ENCODE peak calls at places on chromosome 14, in five cellular contexts. C is RWPE1, Z is PC-9, V is brain microvascular endothelial cell, R is caudate nucleus. N is an unnamed sample.

GRCh38 chr14:65972891-65973290 is 513.3 kb upstream of the CCDC196 start:
- DNase-seq in Z (no peak), V (no peak), C (no peak), R (no peak), N (no peak)

GRCh38 chr14:85418716-85419115 is 111.2 kb upstream of the FLRT2 start:
- DNase-seq in V (no peak), C (no peak), Z (no peak), R (no peak), N (no peak)

GRCh38 chr14:75229576-75229922 is 49.1 kb upstream of the FOS start:
- DNase-seq in C (no peak), V (no peak), Z (peak), R (no peak), N (no peak)

GRCh38 chr14:87989613-87990299 is 3.2 kb downstream of the GALC start:
- DNase-seq in C (no peak), R (no peak), V (no peak), Z (no peak), N (no peak)

GRCh38 chr14:61147898-61148549 is 133.1 kb downstream of the TMEM30B start:
- DNase-seq in R (peak), Z (peak), C (no peak), V (peak), N (peak)

GRCh38 chr14:71361335-71361734 is 454.1 kb downstream of the PCNX1 start:
- DNase-seq in R (no peak), Z (peak), C (peak), V (peak), N (no peak)

GRCh38 chr14:20477211-20477876 is 8.1 kb downstream of the PNP start:
- DNase-seq in R (no peak), V (peak), Z (peak), C (no peak), N (no peak)

GRCh38 chr14:21307641-21308040 is 27.8 kb downstream of the RPGRIP1 start:
- DNase-seq in R (no peak), Z (no peak), C (no peak), V (no peak), N (no peak)

GRCh38 chr14:96204151-96205058 is at the start of gene BDKRB2:
- DNase-seq in Z (peak), C (peak), V (peak), R (peak), N (no peak)

GRCh38 chr14:99191663-99192621 is 80.1 kb downstream of the BCL11B start:
- DNase-seq in V (peak), C (peak), R (no peak), Z (no peak), N (no peak)

GRCh38 chr14:77253333-77254190 is 17.4 kb downstream of the NGB start:
- DNase-seq in V (no peak), Z (no peak), R (no peak), C (no peak), N (no peak)

GRCh38 chr14:97707603-97708002 is 910.4 kb downstream of the VRK1 start:
- DNase-seq in V (no peak), R (no peak), C (no peak), Z (no peak), N (no peak)

GRCh38 chr14:97710726-97711125 is 913.5 kb downstream of the VRK1 start:
- DNase-seq in R (no peak), V (no peak), Z (no peak), C (peak), N (no peak)

GRCh38 chr14:97706814-97707213 is 909.6 kb downstream of the VRK1 start:
- DNase-seq in R (no peak), V (no peak), C (no peak), Z (no peak), N (no peak)

GRCh38 chr14:97712471-97712870 is 915.3 kb downstream of the VRK1 start:
- DNase-seq in V (no peak), Z (no peak), C (no peak), R (no peak), N (no peak)

GRCh38 chr14:97709552-97709951 is 912.4 kb downstream of the VRK1 start:
- DNase-seq in V (no peak), R (no peak), C (no peak), Z (no peak), N (no peak)
- H3K27ac ChIP-seq in V (no peak), R (no peak), C (no peak), Z (no peak), N (no peak)

GRCh38 chr14:103543721-103544626 is 15.0 kb downstream of the TRMT61A start:
- DNase-seq in C (no peak), Z (no peak), V (no peak), R (peak), N (no peak)
- H3K27ac ChIP-seq in C (peak), Z (no peak), V (no peak), R (peak), N (no peak)

DNA sequence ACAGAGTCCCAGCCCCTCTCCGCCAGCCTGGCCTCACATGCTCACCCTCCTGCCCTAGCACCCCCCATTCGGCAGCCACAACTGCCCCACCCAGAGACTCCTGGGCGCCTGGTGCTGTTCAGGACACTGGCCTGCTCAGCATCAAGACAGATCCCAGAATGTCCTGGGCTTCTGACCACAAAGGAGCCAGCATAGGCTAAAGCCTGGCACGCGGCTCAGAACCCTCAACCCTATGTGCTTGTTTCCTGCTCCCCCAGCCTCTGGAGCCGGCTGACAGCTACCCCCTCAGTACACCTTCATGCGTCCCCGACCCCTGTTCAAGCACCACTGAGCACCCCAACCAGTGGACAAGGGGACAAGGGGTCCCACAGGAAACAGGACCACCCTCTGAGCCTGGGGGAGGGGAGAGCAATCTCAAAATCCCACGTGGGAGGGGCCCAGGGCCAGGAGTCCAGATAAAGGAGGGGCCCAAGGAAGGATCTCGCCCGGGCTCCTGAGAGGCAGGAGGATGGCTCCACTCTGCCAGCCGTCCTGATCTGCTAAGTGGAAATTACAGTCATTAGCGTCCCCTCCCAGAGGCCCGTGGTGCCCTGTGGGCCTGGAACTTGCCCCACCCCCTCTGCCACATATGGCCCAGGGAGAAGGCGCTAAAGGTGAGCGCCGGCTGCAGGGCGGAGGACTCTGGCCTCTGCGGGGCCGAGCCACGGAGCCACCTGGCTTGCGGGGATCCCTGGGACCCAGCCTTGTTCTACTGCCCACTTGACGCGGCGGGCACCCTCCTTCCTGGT is 27.1 kb upstream of the GPR132 start:
- DNase-seq in Z (peak), R (no peak), V (no peak), C (peak), N (no peak)
- H3K27ac ChIP-seq in Z (peak), R (peak), V (no peak), C (peak), N (peak)

GRCh38 chr14:24298892-24299254 is 707 bp downstream of the DHRS1 start:
- DNase-seq in Z (peak), R (no peak), C (peak), V (peak), N (peak)

GRCh38 chr14:24297190-24297964 is 2.2 kb downstream of the DHRS1 start:
- DNase-seq in V (peak), Z (no peak), C (peak), R (no peak), N (no peak)

GRCh38 chr14:24293525-24293924 is 6.1 kb downstream of the DHRS1 start:
- DNase-seq in V (no peak), R (no peak), C (no peak), Z (no peak), N (no peak)

GRCh38 chr14:24299255-24300191 is at the start of the genes DHRS1 and NOP9:
- DNase-seq in V (peak), C (peak), R (peak), Z (peak), N (peak)

DNA sequence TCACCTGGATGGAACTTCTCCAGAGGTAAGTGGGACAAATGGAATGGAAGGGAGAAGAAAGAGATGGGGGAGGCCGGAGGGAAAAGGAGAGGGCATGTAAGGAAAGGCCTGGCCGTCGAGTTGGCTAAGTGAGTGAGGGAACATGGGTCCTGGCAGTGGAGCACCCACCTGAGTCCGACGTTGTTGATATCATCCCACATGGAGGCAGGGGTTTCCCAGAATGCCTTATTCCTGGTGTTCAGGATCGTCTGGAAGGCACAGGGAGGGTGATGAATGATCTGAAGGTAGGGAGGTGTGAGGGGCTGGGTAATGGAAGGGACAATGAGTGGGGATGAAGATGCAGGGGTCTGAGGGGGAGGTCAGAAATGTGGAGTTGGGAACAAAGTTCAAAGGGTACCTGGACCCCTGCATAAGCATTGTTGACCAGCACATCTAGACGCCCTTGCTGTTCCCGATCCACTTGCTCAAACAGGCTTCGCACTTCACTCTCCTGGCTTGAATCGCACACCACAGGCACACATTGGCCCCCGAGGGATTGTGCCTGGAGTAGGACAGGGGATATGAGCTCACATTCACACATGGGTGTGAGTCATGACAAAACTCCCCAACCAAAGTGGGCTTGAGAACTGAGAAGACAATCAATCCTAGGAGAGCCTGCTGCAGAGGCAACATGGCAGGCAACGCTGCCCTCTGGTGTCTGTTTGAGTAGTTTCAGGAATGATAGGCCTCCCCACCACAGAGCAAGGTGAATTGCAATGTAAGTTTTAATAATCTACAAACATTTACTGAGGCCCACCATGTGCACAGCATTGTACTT is 3.0 kb downstream of the DHRS1 start:
- DNase-seq in C (peak), Z (peak), R (peak), V (peak), N (peak)
- H3K27ac ChIP-seq in C (peak), Z (no peak), R (no peak), V (peak), N (peak)

DNA sequence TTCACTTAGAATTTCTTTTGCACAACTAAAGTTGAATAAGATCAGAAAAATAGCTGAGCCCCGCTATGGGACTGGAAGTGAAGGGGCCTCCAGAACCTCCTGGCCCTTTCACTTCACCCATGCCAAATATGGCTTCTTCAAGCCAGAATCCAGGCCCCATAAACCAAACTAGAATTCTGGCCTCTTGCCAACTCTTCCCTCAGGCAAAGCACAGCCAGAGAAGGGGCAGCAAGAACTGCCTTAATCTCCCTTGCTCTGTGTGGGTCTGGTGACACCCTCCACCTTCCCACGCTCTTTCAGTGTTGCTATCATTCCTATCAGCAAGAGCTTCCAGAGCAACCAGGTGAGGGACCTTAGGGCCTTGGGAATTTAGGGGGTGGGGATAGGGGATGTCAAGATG is 3.1 kb upstream of the PNMA1 start:
- DNase-seq in V (no peak), C (no peak), R (no peak), Z (no peak), N (no peak)
- H3K27ac ChIP-seq in V (no peak), C (peak), R (peak), Z (no peak), N (no peak)

GRCh38 chr14:90645842-90646443 is 170.3 kb downstream of the TTC7B start:
- DNase-seq in R (no peak), V (peak), C (peak), Z (peak), N (peak)

GRCh38 chr14:90642239-90642717 is 174.0 kb downstream of the TTC7B start:
- DNase-seq in C (no peak), V (peak), R (no peak), Z (peak), N (no peak)

GRCh38 chr14:90643982-90644510 is 172.2 kb downstream of the TTC7B start:
- DNase-seq in C (no peak), V (no peak), R (no peak), Z (no peak), N (no peak)

GRCh38 chr14:90647469-90647868 is 168.8 kb downstream of the TTC7B start:
- DNase-seq in V (no peak), R (no peak), Z (no peak), C (no peak), N (no peak)

GRCh38 chr14:90644882-90645281 is 171.3 kb downstream of the TTC7B start:
- DNase-seq in C (no peak), V (no peak), Z (no peak), R (no peak), N (no peak)
- H3K27ac ChIP-seq in C (no peak), V (no peak), Z (no peak), R (no peak), N (no peak)

DNA sequence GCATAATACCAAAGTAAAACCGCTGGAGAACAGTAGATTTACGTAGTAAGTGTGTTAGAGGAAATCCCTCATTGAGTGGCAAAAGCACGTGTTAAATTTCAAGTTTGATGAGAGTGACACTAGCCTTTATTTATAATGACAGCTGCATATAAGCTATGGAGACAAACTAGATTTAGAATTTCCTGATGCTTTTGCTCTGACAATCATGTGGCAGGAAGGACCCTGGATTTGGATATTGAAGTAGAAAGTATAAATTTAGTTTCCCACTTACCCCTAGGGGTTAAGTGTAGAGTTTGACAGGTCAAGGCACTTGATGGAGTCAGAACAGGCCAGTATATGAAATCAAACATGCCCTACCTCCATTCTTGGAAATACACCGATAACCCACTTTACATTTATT is 983.1 kb downstream of the FLRT2 start:
- DNase-seq in C (no peak), V (no peak), Z (no peak), R (no peak), N (no peak)
- H3K27ac ChIP-seq in C (no peak), V (no peak), Z (no peak), R (no peak), N (no peak)

DNA sequence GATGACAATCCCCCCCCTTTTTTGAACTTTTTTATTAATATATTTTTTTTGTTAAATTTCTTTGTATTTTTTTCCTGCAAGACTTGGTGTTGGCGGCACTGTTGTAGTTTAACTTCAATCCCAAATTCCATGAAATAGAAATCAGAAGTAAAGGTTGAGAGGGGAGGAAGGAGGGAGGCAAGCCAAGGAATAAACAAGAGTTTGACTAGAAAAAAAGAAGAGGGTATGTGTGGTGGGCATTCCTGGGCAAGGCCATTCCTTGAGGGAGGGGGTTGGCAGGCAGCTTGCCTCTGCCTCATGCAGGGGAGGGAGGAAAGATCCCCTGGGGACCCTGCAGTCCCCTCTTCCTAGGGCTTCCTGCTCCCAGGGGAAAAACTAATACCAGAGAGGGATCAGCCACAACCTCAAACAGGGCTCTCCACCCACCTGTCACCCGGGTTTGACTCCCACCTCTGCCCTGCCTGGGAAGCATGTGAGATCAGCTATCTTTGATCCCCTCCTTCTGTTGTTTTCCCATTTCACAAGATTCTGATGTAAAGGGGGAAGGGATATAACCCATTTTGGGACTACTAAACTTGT is 519 bp upstream of the AP1G2 start:
- DNase-seq in R (peak), C (no peak), Z (no peak), V (no peak), N (no peak)
- H3K27ac ChIP-seq in R (peak), C (peak), Z (no peak), V (no peak), N (peak)